ENCODE peak calls at places on chromosomes 4 and X, in eight cellular contexts. B is cerebellar cortex, R is NCI-H69, G is A172, U is ACHN, E is body of pancreas, V is NCI-H1105, W is GM20000. L is an unnamed sample.

GRCh38 chr4:159137176-159137575 is 34.3 kb downstream of the RAPGEF2 start:
- DNase-seq in B (peak; percentile 78), W (no peak), R (peak; percentile 79), G (no peak), U (no peak), E (peak; percentile 31), V (no peak), L (no peak)

GRCh38 chr4:47668810-47669408 is 169.0 kb downstream of the CORIN start:
- DNase-seq in B (peak; percentile 39), V (peak; percentile 26), E (peak; percentile 28), G (peak; percentile 19), R (peak; percentile 36), W (peak; percentile 29), U (peak; percentile 40), L (peak; percentile 52)

GRCh38 chr4:61204353-61204752 is 4.2 kb downstream of the ADGRL3 start:
- DNase-seq in U (no peak), E (no peak), B (peak; percentile 49), R (peak; percentile 53), V (no peak), W (no peak), G (peak; percentile 19), L (no peak)

GRCh38 chr4:144899393-144899792 is 198.6 kb downstream of the ANAPC10 start:
- DNase-seq in V (no peak), R (no peak), U (no peak), W (no peak), E (no peak), B (no peak), G (no peak), L (no peak)

GRCh38 chr4:8910100-8910821 is 38.6 kb upstream of the HMX1 start:
- DNase-seq in G (no peak), E (no peak), U (no peak), B (no peak), R (no peak), V (no peak), W (no peak), L (no peak)

GRCh38 chr4:117420966-117421365 is 335.6 kb upstream of the TRAM1L1 start:
- DNase-seq in G (no peak), U (no peak), E (no peak), B (no peak), W (no peak), R (peak; percentile 8), V (no peak), L (no peak)

GRCh38 chr4:117327491-117327890 is 242.1 kb upstream of the TRAM1L1 start:
- DNase-seq in V (no peak), W (no peak), G (peak; percentile 5), E (no peak), R (peak; percentile 6), U (peak; percentile 25), B (no peak), L (peak; percentile 58)

GRCh38 chr4:52573551-52573950 is 85.5 kb downstream of the USP46 start:
- DNase-seq in G (no peak), V (no peak), W (no peak), R (no peak), E (no peak), U (no peak), B (no peak), L (no peak)

GRCh38 chr4:47784222-47784621 is 53.6 kb downstream of the CORIN start:
- DNase-seq in R (no peak), G (no peak), U (no peak), E (no peak), B (no peak), W (no peak), V (no peak), L (no peak)

GRCh38 chr4:156901871-156902270 is 69.7 kb downstream of the PDGFC start:
- DNase-seq in B (no peak), W (no peak), G (no peak), U (no peak), R (no peak), V (no peak), E (no peak), L (peak; percentile 15)

GRCh38 chr4:19806865-19807264 is 444.8 kb upstream of the SLIT2 start:
- DNase-seq in G (no peak), E (no peak), V (no peak), R (no peak), B (no peak), U (peak; percentile 33), W (no peak), L (no peak)

GRCh38 chr4:13289391-13289790 is 194.7 kb downstream of the RAB28 start:
- DNase-seq in B (no peak), R (no peak), E (no peak), U (no peak), V (no peak), W (no peak), G (no peak), L (no peak)

GRCh38 chrX:53422915-53423268 is 219 bp downstream of the RIBC1 start:
- DNase-seq in E (no peak), G (no peak), W (no peak), U (no peak), V (no peak), R (no peak), B (no peak), L (no peak)

GRCh38 chrX:136162827-136163427 is 15.6 kb downstream of the FHL1 start:
- DNase-seq in W (peak; percentile 28), U (peak; percentile 53), E (peak; percentile 50), G (peak; percentile 10), B (no peak), R (peak; percentile 64), V (no peak), L (peak; percentile 49)

GRCh38 chrX:68307767-68308166 is 125.5 kb downstream of the OPHN1 start:
- DNase-seq in U (peak; percentile 12), R (no peak), B (no peak), W (no peak), G (peak; percentile 74), E (no peak), V (no peak), L (peak; percentile 85)

GRCh38 chr4:22850055-22850454 is 157.3 kb downstream of the GBA3 start:
- DNase-seq in G (no peak), V (no peak), U (no peak), R (no peak), W (no peak), B (no peak), E (no peak), L (no peak)

GRCh38 chrX:53711446-53711845 is 24.9 kb upstream of the HUWE1 start:
- DNase-seq in V (no peak), E (no peak), R (no peak), G (no peak), W (no peak), U (no peak), B (no peak), L (peak; percentile 81)

GRCh38 chrX:11424903-11425674 is 131.9 kb downstream of the AMELX start:
- DNase-seq in V (no peak), U (no peak), G (no peak), R (no peak), W (no peak), B (no peak), E (no peak), L (no peak)

GRCh38 chr4:150229538-150229937 is 151.3 kb downstream of the DCLK2 start:
- DNase-seq in G (peak; percentile 85), R (no peak), W (no peak), V (no peak), B (no peak), E (no peak), U (no peak), L (peak; percentile 75)

GRCh38 chr4:159284733-159285132 is 181.9 kb downstream of the RAPGEF2 start:
- DNase-seq in B (no peak), E (no peak), G (no peak), W (no peak), U (no peak), R (no peak), V (no peak), L (no peak)

GRCh38 chr4:184283659-184284335 is 66.1 kb upstream of the ENPP6 start:
- DNase-seq in R (no peak), B (no peak), U (no peak), V (no peak), W (no peak), E (no peak), G (no peak), L (no peak)

GRCh38 chr4:176340871-176341685 is 21.3 kb downstream of the SPCS3 start:
- DNase-seq in V (peak; percentile 9), G (peak; percentile 44), U (peak; percentile 54), B (peak; percentile 76), E (no peak), W (peak; percentile 28), R (peak; percentile 35), L (peak; percentile 31)

GRCh38 chr4:74206088-74206826 is 48.3 kb downstream of the MTHFD2L start:
- DNase-seq in U (peak; percentile 32), V (no peak), W (peak; percentile 31), G (no peak), B (no peak), E (peak; percentile 15), R (peak; percentile 62), L (peak; percentile 60)

GRCh38 chr4:168540086-168540864 is 43.4 kb downstream of the PALLD start:
- DNase-seq in V (no peak), B (no peak), R (peak; percentile 18), W (no peak), E (no peak), G (peak; percentile 85), U (no peak), L (peak; percentile 87)

GRCh38 chrX:154775611-154776349 is 13.1 kb downstream of the DKC1 start:
- DNase-seq in V (no peak), U (peak; percentile 59), R (peak; percentile 40), E (peak; percentile 31), B (no peak), G (peak; percentile 6), W (no peak), L (no peak)

GRCh38 chr4:99117876-99118693 is 26.0 kb downstream of the ADH4 start:
- DNase-seq in B (peak; percentile 7), E (no peak), W (peak; percentile 33), U (peak; percentile 29), R (peak; percentile 5), V (no peak), G (no peak), L (peak; percentile 19)

GRCh38 chr4:138062929-138063328 is 179.2 kb downstream of the SLC7A11 start:
- DNase-seq in U (no peak), G (peak; percentile 49), B (no peak), W (no peak), R (no peak), E (no peak), V (no peak), L (no peak)

GRCh38 chr4:110959041-110959643 is 336.3 kb upstream of the PITX2 start:
- DNase-seq in V (no peak), U (peak; percentile 39), R (peak; percentile 5), E (no peak), W (no peak), B (no peak), G (peak; percentile 10), L (no peak)

GRCh38 chrX:118171354-118171753 is 54.7 kb upstream of the KLHL13 start:
- DNase-seq in W (no peak), U (no peak), R (no peak), B (no peak), G (no peak), E (no peak), V (no peak), L (no peak)

GRCh38 chr4:1597021-1597931 is 86.8 kb downstream of the FAM53A start:
- DNase-seq in V (no peak), G (no peak), R (no peak), B (no peak), W (no peak), U (no peak), E (no peak), L (no peak)

GRCh38 chr4:153143527-153144348 is 60.5 kb upstream of the TRIM2 start:
- DNase-seq in E (peak; percentile 40), V (peak; percentile 58), B (peak; percentile 41), W (no peak), U (peak; percentile 69), G (peak; percentile 41), R (peak; percentile 96), L (peak; percentile 84)